ENCODE peak calls at places on chromosomes 4 and X, in four cellular contexts. W, H, Q and K are unnamed samples.
A peak's percentile ranks its signal among the peaks of the same experiment; 100 is the strongest.

GRCh38 chrX:7147978-7148824 is at the start of gene PUDP:
- DNase-seq in W (peak; percentile 87), Q (peak; percentile 95), H (peak; percentile 82), K (peak; percentile 94)

GRCh38 chr4:38013461-38014366 is 53.5 kb downstream of the PTTG2 start:
- DNase-seq in H (peak; percentile 76), W (no peak), Q (no peak), K (no peak)

GRCh38 chrX:71144651-71145050 is at the start of gene NLGN3:
- DNase-seq in Q (peak; percentile 51), W (no peak), H (no peak), K (no peak)

GRCh38 chr4:26197018-26197779 is 123.6 kb upstream of the RBPJ start:
- DNase-seq in W (no peak), Q (no peak), H (no peak), K (peak; percentile 71)

GRCh38 chr4:56818797-56819196 is 2.7 kb downstream of the SPINK2 start:
- DNase-seq in H (no peak), Q (no peak), W (no peak), K (no peak)

GRCh38 chrX:18889346-18889745 is 94.6 kb downstream of the PHKA2 start:
- DNase-seq in Q (no peak), H (no peak), W (no peak), K (no peak)

GRCh38 chr4:149718500-149718899 is 97.1 kb downstream of the IQCM start:
- DNase-seq in H (no peak), W (no peak), Q (no peak), K (no peak)

GRCh38 chr4:89410687-89411086 is 103.1 kb upstream of the GPRIN3 start:
- DNase-seq in Q (no peak), W (no peak), H (no peak), K (no peak)

GRCh38 chr4:140237616-140238352 is 83.8 kb upstream of the MAML3 start:
- DNase-seq in W (no peak), H (peak; percentile 79), Q (peak; percentile 71), K (no peak)

GRCh38 chrX:13875572-13875971 is 58.7 kb upstream of the GPM6B start:
- DNase-seq in Q (no peak), W (no peak), H (no peak), K (no peak)

GRCh38 chrX:107102980-107103379 is 15.6 kb downstream of the RBM41 start:
- DNase-seq in W (no peak), H (no peak), Q (no peak), K (no peak)

GRCh38 chr4:95193391-95194224 is 355.2 kb downstream of the UNC5C start:
- DNase-seq in H (no peak), W (no peak), Q (no peak), K (no peak)

GRCh38 chr4:14844059-14844458 is 158.2 kb upstream of the CPEB2 start:
- DNase-seq in H (no peak), W (no peak), Q (no peak), K (no peak)

GRCh38 chr4:171016145-171016544 is 797.1 kb upstream of the GALNTL6 start:
- DNase-seq in W (no peak), Q (no peak), H (no peak), K (no peak)

GRCh38 chrX:133869270-133869669 is 116.1 kb downstream of the GPC3 start:
- DNase-seq in H (no peak), W (no peak), Q (no peak), K (no peak)

GRCh38 chrX:18873189-18873791 is 110.6 kb downstream of the PHKA2 start:
- DNase-seq in H (no peak), W (no peak), Q (no peak), K (no peak)

GRCh38 chr4:138112389-138112788 is 129.8 kb downstream of the SLC7A11 start:
- DNase-seq in H (no peak), W (no peak), Q (no peak), K (no peak)

GRCh38 chr4:108825737-108826136 is 62.9 kb upstream of the ETNPPL start:
- DNase-seq in H (no peak), W (no peak), Q (no peak), K (no peak)

GRCh38 chr4:6924361-6924779 is 14.7 kb downstream of the TBC1D14 start:
- DNase-seq in W (no peak), Q (no peak), H (peak; percentile 59), K (no peak)

GRCh38 chr4:119589165-119589564 is 39.4 kb downstream of the PDE5A start:
- DNase-seq in H (no peak), W (no peak), Q (no peak), K (no peak)

GRCh38 chrX:42366181-42366580 is 411.8 kb downstream of the PPP1R2C start:
- DNase-seq in W (no peak), Q (no peak), H (no peak), K (no peak)

GRCh38 chrX:86146102-86146501 is 2.1 kb upstream of the DACH2 start:
- DNase-seq in Q (no peak), H (no peak), W (no peak), K (no peak)

GRCh38 chr4:13990596-13991589 is 363.4 kb upstream of the BOD1L1 start:
- DNase-seq in Q (no peak), W (no peak), H (no peak), K (no peak)

GRCh38 chr4:125736057-125736456 is 421.3 kb downstream of the FAT4 start:
- DNase-seq in Q (no peak), W (no peak), H (no peak), K (no peak)

GRCh38 chrX:14029039-14029424 is 660 bp downstream of the GEMIN8 start:
- DNase-seq in W (peak; percentile 19), Q (no peak), H (no peak), K (no peak)

GRCh38 chr4:106707776-106708603 is 328.1 kb downstream of the DKK2 start:
- DNase-seq in H (no peak), Q (no peak), W (no peak), K (no peak)

GRCh38 chr4:98828801-98829200 is 100.1 kb downstream of the EIF4E start:
- DNase-seq in H (no peak), W (no peak), Q (no peak), K (no peak)
- TF ChIP-seq CTCF in H (no peak), W (no peak), Q (no peak), K (no peak)

DNA sequence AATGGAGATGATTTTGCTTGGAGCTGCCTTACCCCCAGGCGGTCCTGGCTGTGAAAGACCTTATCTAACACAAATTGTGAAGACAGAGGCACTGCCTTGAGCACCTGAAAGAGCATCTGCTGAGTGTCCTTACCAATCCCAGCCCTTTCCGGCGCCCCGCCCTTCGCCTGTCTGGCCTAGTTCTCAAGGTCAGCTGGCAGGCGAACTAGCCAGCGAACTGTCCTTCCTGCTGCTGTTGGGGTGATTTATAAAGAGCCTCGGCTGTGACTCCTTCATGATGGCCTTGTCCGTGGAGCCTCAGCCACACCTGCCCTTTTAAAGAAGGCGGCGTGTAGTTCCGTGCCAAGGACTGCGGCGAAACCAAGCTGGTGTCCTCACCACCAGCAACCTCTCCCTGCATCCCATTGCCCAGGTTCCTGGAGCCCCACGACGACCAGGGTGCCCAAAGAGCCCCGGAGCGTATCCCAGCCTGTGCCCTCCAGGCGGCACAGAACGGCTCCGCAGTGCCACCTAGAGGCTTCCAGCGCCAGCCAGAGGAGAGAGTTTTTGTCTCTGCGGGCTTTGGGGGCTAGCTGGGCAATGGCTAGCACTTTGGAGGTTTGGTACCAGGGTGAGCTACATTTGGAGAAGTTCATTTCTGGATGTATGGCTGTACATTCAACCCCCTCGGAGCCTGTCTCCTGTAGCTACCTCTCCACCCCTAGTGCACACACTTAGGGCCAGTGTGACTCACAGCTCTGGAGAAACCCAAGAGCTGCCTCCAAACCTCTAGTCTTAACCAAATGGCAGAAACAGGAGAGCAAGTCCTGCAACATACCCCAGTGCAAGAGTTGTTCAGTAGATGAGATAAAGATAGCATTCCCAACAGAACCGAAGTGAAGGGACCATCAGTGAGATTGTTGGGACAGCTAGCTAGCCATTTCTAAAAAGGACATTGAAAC is 36.8 kb upstream of the VMA21 start:
- DNase-seq in Q (peak; percentile 16), W (peak; percentile 39), H (no peak), K (peak; percentile 45)
- TF ChIP-seq CTCF in Q (no peak), W (peak; percentile 69), H (peak; percentile 63), K (peak; percentile 65)

GRCh38 chr4:48333587-48333986 is 7.7 kb upstream of the SLAIN2 start:
- DNase-seq in W (no peak), Q (no peak), H (no peak), K (no peak)
- TF ChIP-seq CTCF in W (no peak), Q (no peak), H (no peak), K (no peak)

DNA sequence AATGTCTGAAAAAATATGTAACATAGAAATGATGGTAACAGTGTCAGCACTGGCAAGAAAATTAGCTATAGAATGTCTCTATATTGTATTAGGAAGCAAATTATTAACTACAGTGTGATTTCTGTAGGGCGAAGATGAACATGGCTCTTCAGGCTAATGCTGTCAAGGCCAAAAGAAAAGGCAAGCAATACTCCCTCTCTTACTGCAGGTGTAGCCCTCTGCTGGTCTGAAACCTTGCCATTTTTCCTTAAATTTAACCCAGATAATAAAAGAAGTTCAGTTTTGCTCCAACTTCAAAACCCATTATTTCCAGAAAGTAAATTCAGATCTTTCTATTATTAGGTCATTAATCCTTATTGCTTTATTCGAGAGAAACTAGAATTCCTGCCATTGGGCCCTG is 215.9 kb downstream of the LRBA start:
- DNase-seq in H (no peak), Q (no peak), W (no peak), K (no peak)
- TF ChIP-seq CTCF in H (no peak), Q (no peak), W (no peak), K (no peak)

GRCh38 chr4:97590266-97590665 is 553.0 kb downstream of the STPG2 start:
- DNase-seq in H (no peak), W (no peak), Q (no peak), K (no peak)

GRCh38 chr4:97582890-97583289 is 560.4 kb downstream of the STPG2 start:
- DNase-seq in W (no peak), H (no peak), Q (no peak), K (no peak)

GRCh38 chr4:97587912-97588311 is 555.4 kb downstream of the STPG2 start:
- DNase-seq in W (no peak), Q (no peak), H (no peak), K (no peak)

GRCh38 chr4:97589481-97590196 is 553.6 kb downstream of the STPG2 start:
- DNase-seq in H (no peak), Q (no peak), W (no peak), K (no peak)

DNA sequence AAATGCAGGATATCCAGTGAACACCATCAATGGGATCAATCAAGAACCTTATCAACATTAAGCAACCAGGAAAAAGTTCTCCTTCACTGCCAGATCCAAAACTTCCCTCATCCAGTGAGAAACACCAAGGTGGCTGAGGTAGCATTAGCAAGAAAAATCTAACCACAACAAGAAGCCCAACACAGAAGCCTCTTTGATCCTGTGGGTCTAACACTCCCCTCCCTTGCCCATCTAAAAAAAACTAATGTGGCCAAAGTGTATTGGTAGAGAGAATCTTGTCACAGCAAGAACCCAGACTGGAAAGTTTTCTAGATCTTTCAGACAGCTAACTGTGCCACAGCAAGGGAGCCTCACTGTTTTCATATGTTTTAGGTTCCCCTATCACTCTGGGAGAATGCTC is 558.0 kb downstream of the STPG2 start:
- DNase-seq in Q (no peak), W (no peak), H (no peak), K (no peak)
- TF ChIP-seq CTCF in Q (no peak), W (no peak), H (no peak), K (no peak)